ENCODE peak calls at places on chromosomes 6 and 20, in four cellular contexts. C is GM12878, J is K562, M is HepG2. U is an unnamed sample.
A peak's percentile ranks its signal among the peaks of the same experiment; 100 is the strongest.

GRCh38 chr6:22536111-22536510 is 33.3 kb upstream of the HDGFL1 start:
- DNase-seq in C (no peak), J (no peak), M (no peak), U (no peak)

GRCh38 chr6:28758046-28758817 is 165.6 kb downstream of the TRIM27 start:
- DNase-seq in M (peak; percentile 80), J (peak; percentile 70), C (no peak), U (no peak)

GRCh38 chr6:35550437-35550836 is 37.7 kb upstream of the TULP1 start:
- DNase-seq in C (no peak), J (no peak), M (no peak), U (no peak)

GRCh38 chr6:33693186-33694158 is 18.0 kb downstream of the UQCC2 start:
- DNase-seq in M (no peak), C (no peak), J (no peak), U (no peak)

GRCh38 chr20:9200620-9201019 is 131.7 kb downstream of the PLCB4 start:
- DNase-seq in M (no peak), C (no peak), J (no peak), U (no peak)

GRCh38 chr6:63997727-63998126 is 362.1 kb downstream of the PHF3 start:
- DNase-seq in C (no peak), M (no peak), J (no peak), U (no peak)

GRCh38 chr20:36462440-36463211 is 78.7 kb upstream of the MYL9 start:
- DNase-seq in J (peak; percentile 28), M (no peak), C (no peak), U (no peak)

GRCh38 chr6:12203001-12203400 is 87.2 kb upstream of the EDN1 start:
- DNase-seq in C (no peak), J (no peak), M (peak; percentile 87), U (no peak)

GRCh38 chr20:19817017-19817416 is 59.0 kb downstream of the RIN2 start:
- DNase-seq in M (peak; percentile 57), J (no peak), C (no peak), U (no peak)

GRCh38 chr6:150270330-150271052 is 98.3 kb upstream of the IYD start:
- DNase-seq in C (no peak), J (no peak), M (no peak), U (no peak)

GRCh38 chr6:144411506-144412165 is 126.5 kb downstream of the UTRN start:
- DNase-seq in M (no peak), C (no peak), J (no peak), U (no peak)

GRCh38 chr6:158255974-158256601 is 56.2 kb upstream of the TULP4 start:
- DNase-seq in C (no peak), M (no peak), J (no peak), U (no peak)

GRCh38 chr6:158251565-158251964 is 60.7 kb upstream of the TULP4 start:
- DNase-seq in C (no peak), M (no peak), J (no peak), U (no peak)

GRCh38 chr6:158256746-158257424 is 55.4 kb upstream of the TULP4 start:
- DNase-seq in J (no peak), C (no peak), M (no peak), U (no peak)

GRCh38 chr6:158255280-158255973 is 56.8 kb upstream of the TULP4 start:
- DNase-seq in J (no peak), C (no peak), M (no peak), U (no peak)

GRCh38 chr6:158253248-158253647 is 59.0 kb upstream of the TULP4 start:
- DNase-seq in C (no peak), M (no peak), J (no peak), U (no peak)
- TF ChIP-seq TARDBP in C (no peak), M (no peak), J (no peak), U (no peak)

GRCh38 chr6:109050012-109050411 is 44.6 kb downstream of the SESN1 start:
- DNase-seq in J (no peak), M (peak; percentile 79), C (no peak), U (no peak)
- TF ChIP-seq SP1 in J (no peak), M (no peak), C (no peak), U (no peak)

GRCh38 chr20:41063442-41063841 is 34.8 kb downstream of the TOP1 start:
- DNase-seq in C (no peak), J (no peak), M (no peak), U (no peak)

GRCh38 chr20:41064377-41064776 is 35.8 kb downstream of the TOP1 start:
- DNase-seq in C (peak; percentile 68), M (no peak), J (no peak), U (no peak)

GRCh38 chr20:41061155-41061554 is 32.5 kb downstream of the TOP1 start:
- DNase-seq in C (no peak), M (no peak), J (no peak), U (no peak)

DNA sequence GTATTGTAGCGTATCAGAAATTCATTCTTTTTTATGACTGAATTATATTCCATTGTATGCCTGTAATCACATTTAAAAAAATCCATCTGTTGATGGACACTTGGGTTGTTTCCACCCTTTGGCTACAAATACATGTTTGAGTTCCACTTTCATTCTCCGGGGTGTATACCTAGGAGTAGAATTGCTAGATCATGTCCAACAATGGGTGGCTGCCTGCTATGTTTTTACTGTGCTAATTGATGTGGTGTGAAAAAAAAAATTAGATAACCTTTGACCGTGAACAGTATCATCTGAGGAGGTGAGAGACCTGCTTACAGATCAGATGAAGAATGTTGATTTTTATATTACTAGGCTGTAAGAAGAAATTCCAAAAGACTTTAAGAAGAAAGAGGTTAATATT is 37.1 kb downstream of the TOP1 start:
- DNase-seq in J (no peak), C (no peak), M (no peak), U (no peak)
- TF ChIP-seq TARDBP in J (no peak), C (no peak), M (no peak), U (no peak)

GRCh38 chr6:14922306-14922705 is 323.6 kb upstream of the JARID2 start:
- DNase-seq in C (no peak), J (no peak), M (no peak), U (no peak)
- TF ChIP-seq SP1 in C (no peak), J (no peak), M (no peak), U (no peak)